ENCODE peak calls at places on chromosomes 13 and 19, in four cellular contexts. L is mesothelial cell of epicardium, R is Kasumi-1, S is smooth muscle cell of the brain vasculature. B is an unnamed sample.

GRCh38 chr19:38684862-38685665 is 37.6 kb downstream of the ACTN4 start:
- DNase-seq in R (no peak), L (no peak), S (no peak), B (no peak)

GRCh38 chr19:1747285-1748114 is 5.8 kb upstream of the ONECUT3 start:
- DNase-seq in L (no peak), R (no peak), S (no peak), B (no peak)

GRCh38 chr13:41313659-41314197 is 2.7 kb downstream of the NAA16 start:
- DNase-seq in S (no peak), L (no peak), R (no peak), B (no peak)

GRCh38 chr19:8307965-8308866 is at the start of gene CD320:
- DNase-seq in L (peak), S (peak), R (peak), B (peak)

GRCh38 chr13:66210677-66211076 is 1019.5 kb downstream of the PCDH9 start:
- DNase-seq in R (no peak), S (peak), L (no peak), B (no peak)

GRCh38 chr13:106690779-106691178 is 122.8 kb upstream of the ARGLU1 start:
- DNase-seq in L (no peak), S (no peak), R (no peak), B (no peak)

GRCh38 chr19:797528-798414 is 519 bp downstream of the PTBP1 start:
- DNase-seq in S (peak), R (peak), L (peak), B (peak)

GRCh38 chr13:23934481-23934880 is 37.2 kb upstream of the C1QTNF9B start:
- DNase-seq in S (no peak), R (no peak), L (no peak), B (no peak)

GRCh38 chr19:3632739-3633558 is 6.4 kb upstream of the CACTIN start:
- DNase-seq in L (no peak), S (no peak), R (no peak), B (no peak)

GRCh38 chr13:52405767-52406494 is at the start of gene THSD1:
- DNase-seq in R (no peak), S (no peak), L (peak), B (peak)

GRCh38 chr19:23777216-23777615 is 18.5 kb upstream of the ZNF681 start:
- DNase-seq in R (no peak), L (no peak), S (no peak), B (no peak)

GRCh38 chr13:112181336-112182051 is 114.5 kb downstream of the SOX1 start:
- DNase-seq in R (no peak), L (peak), S (no peak), B (no peak)

GRCh38 chr13:25901460-25902376 is 150.1 kb downstream of the SHISA2 start:
- DNase-seq in L (no peak), R (no peak), S (no peak), B (peak)

GRCh38 chr19:5539431-5539833 is 28.3 kb downstream of the TINCR start:
- DNase-seq in R (no peak), L (no peak), S (no peak), B (no peak)

GRCh38 chr13:26855921-26856320 is 95.3 kb upstream of the GPR12 start:
- DNase-seq in R (no peak), S (no peak), L (no peak), B (no peak)

GRCh38 chr13:44818016-44818415 is 171.3 kb downstream of the NUFIP1 start:
- DNase-seq in L (no peak), S (no peak), R (no peak), B (no peak)

GRCh38 chr13:96700657-96701056 is 293.6 kb downstream of the OXGR1 start:
- DNase-seq in L (no peak), S (no peak), R (no peak), B (no peak)

GRCh38 chr19:53549354-53549753 is 11.4 kb downstream of the ZNF331 start:
- DNase-seq in S (no peak), R (no peak), L (no peak), B (no peak)

GRCh38 chr13:96963786-96964475 is 30.3 kb downstream of the OXGR1 start:
- DNase-seq in L (no peak), S (no peak), R (no peak), B (no peak)

GRCh38 chr19:15177269-15178116 is 23.3 kb downstream of the NOTCH3 start:
- DNase-seq in S (no peak), L (peak), R (peak), B (peak)

GRCh38 chr13:46403851-46404731 is 17.0 kb upstream of the RUBCNL start:
- DNase-seq in S (no peak), R (peak), L (no peak), B (no peak)

GRCh38 chr19:5397804-5398692 is 57.2 kb upstream of the ZNRF4 start:
- DNase-seq in R (no peak), S (no peak), L (peak), B (no peak)

GRCh38 chr13:51118809-51119431 is 7.8 kb upstream of the C13orf42 start:
- DNase-seq in R (no peak), S (no peak), L (no peak), B (no peak)

GRCh38 chr19:38557205-38557799 is 60.5 kb downstream of the MAP4K1 start:
- DNase-seq in L (no peak), R (peak), S (no peak), B (no peak)

GRCh38 chr13:50873481-50873880 is 30.0 kb upstream of the DLEU7 start:
- DNase-seq in L (no peak), S (no peak), R (no peak), B (no peak)

GRCh38 chr13:93430346-93430745 is 203.7 kb downstream of the GPC6 start:
- DNase-seq in L (no peak), R (no peak), S (no peak), B (no peak)

GRCh38 chr13:44174769-44175425 is 198.7 kb upstream of the SERP2 start:
- DNase-seq in S (no peak), R (no peak), L (no peak), B (no peak)

GRCh38 chr13:60584976-60585375 is 188.0 kb downstream of the TDRD3 start:
- DNase-seq in R (no peak), L (peak), S (no peak), B (no peak)

GRCh38 chr19:17220207-17220758 is 5.1 kb downstream of the USE1 start:
- DNase-seq in L (no peak), S (no peak), R (no peak), B (no peak)

GRCh38 chr13:66347718-66348117 is 882.4 kb downstream of the PCDH9 start:
- DNase-seq in R (no peak), L (no peak), S (no peak), B (no peak)

GRCh38 chr19:15466851-15467733 is 2.7 kb upstream of the RASAL3 start:
- DNase-seq in L (no peak), R (peak), S (no peak), B (no peak)

GRCh38 chr19:52524086-52524485 is 3.4 kb upstream of the ZNF808 start:
- DNase-seq in S (no peak), L (no peak), R (no peak), B (no peak)

GRCh38 chr19:54454781-54455675 is 6.0 kb downstream of the LENG8 start:
- DNase-seq in R (no peak), L (no peak), S (no peak), B (no peak)

GRCh38 chr13:33388254-33388998 is 102.9 kb upstream of the STARD13 start:
- DNase-seq in L (no peak), R (no peak), S (no peak), B (no peak)

GRCh38 chr13:33487575-33488243 is 202.2 kb upstream of the STARD13 start:
- DNase-seq in L (no peak), S (no peak), R (peak), B (no peak)

GRCh38 chr19:29267701-29268100 is 54.8 kb upstream of the UQCRFS1 start:
- DNase-seq in L (no peak), S (no peak), R (no peak), B (no peak)

GRCh38 chr13:26019241-26019640 is 32.6 kb downstream of the SHISA2 start:
- DNase-seq in R (no peak), S (no peak), L (no peak), B (no peak)

GRCh38 chr13:23709521-23709920 is 139.3 kb downstream of the TNFRSF19 start:
- DNase-seq in R (no peak), L (no peak), S (no peak), B (no peak)